ENCODE peak calls at places on chromosomes 11 and 22, in four cellular contexts. One of them, this sample, is unnamed.

GRCh38 chr11:12556788-12557384 is 117.3 kb upstream of the TEAD1 start:
- DNase-seq in foreskin fibroblast: peak; percentile 96
- DNase-seq in choroid plexus epithelial cell: peak; percentile 73
- DNase-seq in NCI-H1105 treated with DMSO at 0.1 percent for 48 hours: no peak
- DNase-seq in this sample: peak; percentile 98

GRCh38 chr11:128463975-128464374 is 123.4 kb downstream of the ETS1 start:
- DNase-seq in foreskin fibroblast: no peak
- DNase-seq in choroid plexus epithelial cell: no peak
- DNase-seq in NCI-H1105 treated with DMSO at 0.1 percent for 48 hours: no peak
- DNase-seq in this sample: no peak

GRCh38 chr11:74932797-74933196 is 16.1 kb downstream of the XRRA1 start:
- DNase-seq in foreskin fibroblast: peak; percentile 53
- DNase-seq in choroid plexus epithelial cell: peak; percentile 45
- DNase-seq in NCI-H1105 treated with DMSO at 0.1 percent for 48 hours: no peak
- DNase-seq in this sample: peak; percentile 51

GRCh38 chr11:64180871-64181270 is 5.1 kb upstream of the STIP1 start:
- DNase-seq in foreskin fibroblast: no peak
- DNase-seq in choroid plexus epithelial cell: no peak
- DNase-seq in NCI-H1105 treated with DMSO at 0.1 percent for 48 hours: no peak
- DNase-seq in this sample: no peak

GRCh38 chr22:33952776-33953175 is 32.5 kb upstream of the LARGE1 start:
- DNase-seq in foreskin fibroblast: no peak
- DNase-seq in choroid plexus epithelial cell: no peak
- DNase-seq in NCI-H1105 treated with DMSO at 0.1 percent for 48 hours: peak; percentile 45
- DNase-seq in this sample: no peak

GRCh38 chr11:120715239-120715638 is 203.7 kb downstream of the GRIK4 start:
- DNase-seq in foreskin fibroblast: no peak
- DNase-seq in choroid plexus epithelial cell: peak; percentile 34
- DNase-seq in NCI-H1105 treated with DMSO at 0.1 percent for 48 hours: no peak
- DNase-seq in this sample: peak; percentile 16

GRCh38 chr22:36385491-36386350 is 2.0 kb downstream of the MYH9 start:
- DNase-seq in foreskin fibroblast: no peak
- DNase-seq in choroid plexus epithelial cell: no peak
- DNase-seq in NCI-H1105 treated with DMSO at 0.1 percent for 48 hours: peak; percentile 92
- DNase-seq in this sample: peak; percentile 74

GRCh38 chr11:65053826-65054503 is 4.4 kb downstream of the NAALADL1 start:
- DNase-seq in foreskin fibroblast: no peak
- DNase-seq in choroid plexus epithelial cell: no peak
- DNase-seq in NCI-H1105 treated with DMSO at 0.1 percent for 48 hours: no peak
- DNase-seq in this sample: no peak

GRCh38 chr22:46147471-46148267 is 2.7 kb upstream of the PPARA start:
- DNase-seq in foreskin fibroblast: no peak
- DNase-seq in choroid plexus epithelial cell: no peak
- DNase-seq in NCI-H1105 treated with DMSO at 0.1 percent for 48 hours: peak; percentile 0
- DNase-seq in this sample: no peak

GRCh38 chr11:17415523-17416104 is 27.2 kb upstream of the KCNJ11 start:
- DNase-seq in foreskin fibroblast: no peak
- DNase-seq in choroid plexus epithelial cell: no peak
- DNase-seq in NCI-H1105 treated with DMSO at 0.1 percent for 48 hours: no peak
- DNase-seq in this sample: no peak

GRCh38 chr11:42972741-42973140 is 339.1 kb upstream of the API5 start:
- DNase-seq in foreskin fibroblast: no peak
- DNase-seq in choroid plexus epithelial cell: no peak
- DNase-seq in NCI-H1105 treated with DMSO at 0.1 percent for 48 hours: peak; percentile 98
- DNase-seq in this sample: no peak

GRCh38 chr11:69115586-69116560 is 39.9 kb upstream of the SMIM38 start:
- DNase-seq in foreskin fibroblast: no peak
- DNase-seq in choroid plexus epithelial cell: no peak
- DNase-seq in NCI-H1105 treated with DMSO at 0.1 percent for 48 hours: no peak
- DNase-seq in this sample: peak; percentile 67